ENCODE peak calls at places on chromosomes 12 and 14, in seven cellular contexts. N, H, Z, S, K, I and B are unnamed samples.

GRCh38 chr12:46198913-46199312 is 69.9 kb downstream of the SLC38A1 start:
- DNase-seq in N (no peak), H (no peak), Z (no peak), S (no peak), K (no peak), I (no peak), B (no peak)

GRCh38 chr14:89773644-89774316 is 180.8 kb downstream of the EFCAB11 start:
- DNase-seq in N (no peak), H (peak), Z (peak), S (peak), K (peak), I (no peak), B (peak)

GRCh38 chr14:45048385-45048784 is 35.5 kb upstream of the PRPF39 start:
- DNase-seq in N (no peak), H (no peak), Z (no peak), S (no peak), K (no peak), I (no peak), B (no peak)

GRCh38 chr14:80134321-80134720 is 77.0 kb downstream of the DIO2 start:
- DNase-seq in N (no peak), H (no peak), Z (no peak), S (no peak), K (no peak), I (no peak), B (no peak)

GRCh38 chr14:60805881-60806569 is 71.5 kb downstream of the MNAT1 start:
- DNase-seq in N (no peak), H (no peak), Z (no peak), S (no peak), K (no peak), I (no peak), B (no peak)

GRCh38 chr12:61916856-61917255 is 343.3 kb upstream of the USP15 start:
- DNase-seq in N (no peak), H (no peak), Z (no peak), S (no peak), K (no peak), I (no peak), B (no peak)

GRCh38 chr12:112577473-112578334 is 159.0 kb downstream of the PTPN11 start:
- DNase-seq in N (no peak), H (peak), Z (no peak), S (no peak), K (peak), I (no peak), B (no peak)

GRCh38 chr14:55580401-55581010 is 499 bp downstream of the KTN1 start:
- DNase-seq in N (peak), H (peak), Z (no peak), S (no peak), K (no peak), I (no peak), B (peak)

GRCh38 chr14:103679351-103679750 is 35.9 kb downstream of the XRCC3 start:
- DNase-seq in N (peak), H (peak), Z (peak), S (peak), K (peak), I (peak), B (no peak)

GRCh38 chr12:131223171-131223761 is 269.6 kb downstream of the ADGRD1 start:
- DNase-seq in N (no peak), H (no peak), Z (no peak), S (no peak), K (no peak), I (no peak), B (no peak)

GRCh38 chr12:48183091-48183875 is at the start of gene CCDC184:
- DNase-seq in N (peak), H (peak), Z (peak), S (no peak), K (peak), I (peak), B (peak)

GRCh38 chr14:60905930-60906329 is 74.9 kb downstream of the TRMT5 start:
- DNase-seq in N (no peak), H (no peak), Z (no peak), S (no peak), K (no peak), I (no peak), B (no peak)

GRCh38 chr14:89249296-89249565 is 167.8 kb downstream of the FOXN3 start:
- DNase-seq in N (no peak), H (no peak), Z (no peak), S (no peak), K (no peak), I (no peak), B (no peak)

GRCh38 chr14:76489667-76490066 is 113.7 kb downstream of the ESRRB start:
- DNase-seq in N (no peak), H (no peak), Z (no peak), S (no peak), K (no peak), I (no peak), B (no peak)

GRCh38 chr14:100747021-100747586 is 20.4 kb downstream of the DLK1 start:
- DNase-seq in N (no peak), H (no peak), Z (no peak), S (peak), K (no peak), I (peak), B (no peak)
- TF ChIP-seq SP1 in N (no peak), H (no peak), Z (no peak), S (no peak), K (no peak), I (peak), B (no peak)

GRCh38 chr12:65594373-65594772 is 229.9 kb upstream of the HMGA2 start:
- DNase-seq in N (no peak), H (no peak), Z (no peak), S (no peak), K (no peak), I (no peak), B (no peak)
- TF ChIP-seq SP1 in N (no peak), H (no peak), Z (no peak), S (no peak), K (no peak), I (no peak), B (no peak)

DNA sequence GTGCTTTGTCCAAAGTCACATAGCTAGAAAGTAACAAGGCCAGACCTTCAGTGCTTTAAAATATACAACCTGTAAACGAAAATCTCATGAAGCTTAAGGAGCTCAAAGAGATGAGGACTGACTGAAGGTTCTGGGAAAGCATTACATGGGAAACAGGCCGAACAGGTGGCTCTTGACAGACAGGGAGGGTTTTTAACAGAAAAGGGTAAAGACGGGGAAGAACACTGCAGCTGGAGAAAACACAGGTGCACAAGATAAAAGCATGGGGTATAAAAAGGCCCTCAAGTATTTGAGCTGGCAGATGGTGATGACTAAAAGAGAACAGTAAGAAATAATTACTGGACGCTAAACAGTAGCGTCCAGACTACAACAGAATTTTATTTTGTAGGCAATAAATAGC is 257.2 kb downstream of the NELL2 start:
- DNase-seq in N (no peak), H (no peak), Z (no peak), S (no peak), K (no peak), I (no peak), B (no peak)
- TF ChIP-seq SP1 in N (no peak), H (no peak), Z (no peak), S (no peak), K (no peak), I (no peak), B (no peak)

GRCh38 chr14:99653618-99654017 is 8.7 kb downstream of the HHIPL1 start:
- DNase-seq in N (no peak), H (no peak), Z (no peak), S (no peak), K (no peak), I (no peak), B (no peak)

GRCh38 chr14:99655521-99655920 is 10.6 kb downstream of the HHIPL1 start:
- DNase-seq in N (no peak), H (no peak), Z (no peak), S (no peak), K (no peak), I (no peak), B (no peak)

GRCh38 chr14:99651953-99652746 is 7.2 kb downstream of the HHIPL1 start:
- DNase-seq in N (no peak), H (no peak), Z (no peak), S (no peak), K (no peak), I (no peak), B (no peak)

GRCh38 chr14:99656171-99656570 is 11.2 kb downstream of the HHIPL1 start:
- DNase-seq in N (no peak), H (no peak), Z (no peak), S (no peak), K (no peak), I (no peak), B (no peak)

GRCh38 chr14:99654235-99655000 is 9.5 kb downstream of the HHIPL1 start:
- DNase-seq in N (no peak), H (no peak), Z (no peak), S (no peak), K (no peak), I (no peak), B (no peak)
- TF ChIP-seq SP1 in N (no peak), H (no peak), Z (no peak), S (no peak), K (no peak), I (no peak), B (no peak)

GRCh38 chr14:95354834-95355233 is 35.1 kb upstream of the CLMN start:
- DNase-seq in N (no peak), H (no peak), Z (no peak), S (no peak), K (no peak), I (no peak), B (no peak)

GRCh38 chr14:95353664-95354063 is 34.0 kb upstream of the CLMN start:
- DNase-seq in N (no peak), H (no peak), Z (no peak), S (no peak), K (peak), I (no peak), B (no peak)

GRCh38 chr14:95355422-95355821 is 35.7 kb upstream of the CLMN start:
- DNase-seq in N (no peak), H (no peak), Z (no peak), S (no peak), K (peak), I (no peak), B (no peak)

GRCh38 chr14:95352481-95352880 is 32.8 kb upstream of the CLMN start:
- DNase-seq in N (no peak), H (no peak), Z (no peak), S (no peak), K (no peak), I (no peak), B (no peak)

GRCh38 chr14:95353007-95353406 is 33.3 kb upstream of the CLMN start:
- DNase-seq in N (no peak), H (no peak), Z (no peak), S (no peak), K (no peak), I (no peak), B (no peak)
- TF ChIP-seq SP1 in N (no peak), H (no peak), Z (no peak), S (no peak), K (no peak), I (no peak), B (no peak)

GRCh38 chr14:37796703-37797416 is 201.4 kb downstream of the TTC6 start:
- DNase-seq in N (no peak), H (no peak), Z (no peak), S (peak), K (no peak), I (no peak), B (no peak)
- TF ChIP-seq SP1 in N (no peak), H (no peak), Z (no peak), S (no peak), K (no peak), I (no peak), B (no peak)

DNA sequence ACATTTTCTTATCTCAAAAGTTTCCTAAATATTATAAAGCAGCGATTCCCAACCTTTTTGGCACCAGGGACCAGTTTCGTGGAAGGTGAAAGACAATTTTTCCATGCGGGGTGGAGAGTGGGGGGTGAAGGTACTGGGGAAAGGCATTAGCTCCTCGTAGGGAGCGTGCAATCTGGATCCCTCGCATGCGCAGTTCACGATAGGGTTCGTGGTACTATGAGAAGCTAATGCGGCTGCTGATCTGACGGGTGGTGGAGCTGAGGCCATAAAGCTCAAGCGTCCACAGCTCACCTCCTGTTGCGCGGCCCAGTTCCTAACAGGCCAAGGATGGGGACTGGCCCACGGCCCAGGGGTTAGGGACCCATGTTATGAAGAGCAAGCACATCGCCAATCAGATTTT is 29.9 kb downstream of the NEUROD4 start:
- DNase-seq in N (no peak), H (no peak), Z (no peak), S (no peak), K (no peak), I (no peak), B (no peak)
- TF ChIP-seq SP1 in N (no peak), H (no peak), Z (no peak), S (no peak), K (no peak), I (no peak), B (no peak)

DNA sequence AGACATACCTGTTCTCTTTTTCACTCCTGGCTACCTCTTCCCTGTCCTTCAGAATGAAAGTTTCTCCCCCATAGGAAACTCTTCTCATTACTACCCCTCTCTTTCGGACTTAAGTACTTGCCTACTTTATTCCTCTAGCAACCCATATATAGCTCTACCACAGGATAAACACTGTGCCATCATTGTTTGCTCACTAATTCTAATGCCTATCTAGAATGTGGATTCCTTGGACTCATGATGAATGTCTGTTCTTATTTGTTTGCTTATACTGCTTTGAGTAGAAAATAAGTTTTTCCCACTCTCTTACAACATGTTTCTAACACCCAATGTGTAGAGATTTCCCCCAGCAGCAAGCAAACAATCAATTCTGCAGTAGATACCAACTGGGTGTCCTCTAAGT is 1094.9 kb downstream of the SLC6A15 start:
- DNase-seq in N (no peak), H (no peak), Z (no peak), S (no peak), K (no peak), I (no peak), B (no peak)
- TF ChIP-seq SP1 in N (no peak), H (no peak), Z (no peak), S (no peak), K (no peak), I (no peak), B (no peak)

GRCh38 chr12:69879007-69879960 is 54.3 kb downstream of the MYRFL start:
- DNase-seq in N (peak), H (peak), Z (no peak), S (peak), K (peak), I (peak), B (peak)

GRCh38 chr12:69874606-69875005 is 49.6 kb downstream of the MYRFL start:
- DNase-seq in N (no peak), H (no peak), Z (no peak), S (no peak), K (no peak), I (no peak), B (no peak)

GRCh38 chr12:69873429-69873828 is 48.4 kb downstream of the MYRFL start:
- DNase-seq in N (no peak), H (no peak), Z (no peak), S (no peak), K (no peak), I (no peak), B (no peak)

GRCh38 chr12:69872804-69873203 is 47.8 kb downstream of the MYRFL start:
- DNase-seq in N (no peak), H (no peak), Z (no peak), S (no peak), K (no peak), I (no peak), B (no peak)

DNA sequence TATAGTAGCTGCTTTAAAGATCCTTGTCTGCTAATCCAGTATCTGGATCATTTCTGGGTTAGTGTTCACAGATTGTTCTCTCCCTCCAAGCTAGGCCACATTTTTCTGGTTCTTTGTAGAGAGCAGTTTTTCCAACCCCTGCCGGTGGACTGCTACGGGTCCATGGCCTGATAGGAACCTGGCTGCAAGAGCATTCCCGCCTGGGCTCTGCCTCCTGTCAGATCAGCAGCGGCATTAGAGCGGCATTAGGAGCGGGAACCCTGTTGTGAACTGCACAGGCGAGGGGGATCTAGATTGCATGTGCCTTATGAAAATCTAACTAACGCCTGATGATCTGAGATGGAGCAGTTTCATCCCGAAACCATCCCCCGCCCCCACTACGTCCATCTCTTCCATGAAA is 50.4 kb downstream of the MYRFL start:
- DNase-seq in N (no peak), H (peak), Z (no peak), S (no peak), K (no peak), I (no peak), B (no peak)
- TF ChIP-seq SP1 in N (no peak), H (no peak), Z (no peak), S (no peak), K (no peak), I (no peak), B (no peak)

GRCh38 chr12:53599579-53599978 is 26.6 kb downstream of the ATF7 start:
- DNase-seq in N (no peak), H (no peak), Z (no peak), S (no peak), K (no peak), I (no peak), B (no peak)

GRCh38 chr12:53600490-53601295 is 25.5 kb downstream of the ATF7 start:
- DNase-seq in N (no peak), H (no peak), Z (no peak), S (no peak), K (no peak), I (no peak), B (no peak)

GRCh38 chr12:53593031-53593430 is 33.2 kb downstream of the ATF7 start:
- DNase-seq in N (no peak), H (no peak), Z (no peak), S (no peak), K (no peak), I (no peak), B (no peak)

GRCh38 chr12:53595212-53595611 is 31.0 kb downstream of the ATF7 start:
- DNase-seq in N (no peak), H (no peak), Z (no peak), S (no peak), K (no peak), I (no peak), B (no peak)

DNA sequence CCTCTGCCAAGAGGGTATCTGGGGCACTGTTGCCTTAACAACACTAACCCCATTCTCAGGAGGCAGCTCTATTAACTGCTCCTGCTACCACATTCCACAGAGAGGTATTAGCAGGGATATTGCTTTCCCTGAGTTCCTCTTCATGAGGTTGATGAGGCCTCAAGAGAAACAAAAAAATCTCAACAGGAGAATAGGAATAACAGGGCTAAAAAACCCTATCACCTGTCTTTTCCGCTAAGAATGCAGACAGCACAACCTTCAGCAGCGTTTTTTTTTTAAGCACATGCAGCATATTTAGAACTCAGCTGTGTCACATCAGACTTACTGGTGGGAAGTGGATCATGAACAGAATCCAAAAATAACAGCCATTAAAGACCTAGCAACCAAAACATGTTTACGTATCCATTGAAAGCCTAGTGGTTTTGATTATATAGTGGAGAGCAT is 29.2 kb downstream of the ATF7 start:
- DNase-seq in N (no peak), H (no peak), Z (no peak), S (no peak), K (no peak), I (no peak), B (no peak)
- TF ChIP-seq SP1 in N (no peak), H (no peak), Z (no peak), S (no peak), K (no peak), I (no peak), B (no peak)